ENCODE peak calls at places on chromosomes 11 and 22, in eight cellular contexts. Q, N, X, F, C, T, Z and S are unnamed samples.

GRCh38 chr22:23282516-23282915 is 102.2 kb downstream of the BCR start:
- DNase-seq in Q (no peak), N (no peak), X (no peak), F (no peak), C (no peak), T (no peak), Z (no peak), S (no peak)

GRCh38 chr11:75534291-75535038 is 8.7 kb upstream of the GDPD5 start:
- DNase-seq in Q (peak; percentile 24), N (peak; percentile 67), X (no peak), F (no peak), C (peak; percentile 33), T (no peak), Z (no peak), S (no peak)

GRCh38 chr11:45960387-45961110 is 38.1 kb downstream of the LARGE2 start:
- DNase-seq in Q (no peak), N (no peak), X (no peak), F (no peak), C (no peak), T (no peak), Z (no peak), S (no peak)

GRCh38 chr11:101620026-101620425 is 36.2 kb upstream of the TRPC6 start:
- DNase-seq in Q (no peak), N (no peak), X (no peak), F (no peak), C (no peak), T (no peak), Z (no peak), S (no peak)

GRCh38 chr11:33045551-33046255 is 6.3 kb downstream of the TCP11L1 start:
- DNase-seq in Q (peak; percentile 82), N (peak; percentile 85), X (no peak), F (no peak), C (no peak), T (no peak), Z (no peak), S (no peak)

GRCh38 chr22:32206774-32207758 is 2.2 kb upstream of the RFPL2 start:
- DNase-seq in Q (peak; percentile 38), N (peak; percentile 46), X (no peak), F (peak; percentile 69), C (peak; percentile 56), T (peak; percentile 71), Z (peak; percentile 27), S (peak; percentile 70)

GRCh38 chr11:106943089-106943488 is 75.2 kb downstream of the GUCY1A2 start:
- DNase-seq in Q (no peak), N (no peak), X (no peak), F (no peak), C (no peak), T (no peak), Z (no peak), S (no peak)

GRCh38 chr22:49936973-49937757 is 18.7 kb downstream of the CRELD2 start:
- DNase-seq in Q (no peak), N (no peak), X (no peak), F (no peak), C (no peak), T (no peak), Z (no peak), S (peak; percentile 57)

GRCh38 chr22:38843201-38843715 is 570 bp downstream of the NPTXR start:
- DNase-seq in Q (peak; percentile 16), N (peak; percentile 28), X (peak; percentile 87), F (no peak), C (no peak), T (no peak), Z (no peak), S (peak; percentile 91)

GRCh38 chr11:69703711-69704507 is at the start of gene FGF19:
- DNase-seq in Q (no peak), N (no peak), X (no peak), F (no peak), C (no peak), T (no peak), Z (no peak), S (peak; percentile 94)

DNA sequence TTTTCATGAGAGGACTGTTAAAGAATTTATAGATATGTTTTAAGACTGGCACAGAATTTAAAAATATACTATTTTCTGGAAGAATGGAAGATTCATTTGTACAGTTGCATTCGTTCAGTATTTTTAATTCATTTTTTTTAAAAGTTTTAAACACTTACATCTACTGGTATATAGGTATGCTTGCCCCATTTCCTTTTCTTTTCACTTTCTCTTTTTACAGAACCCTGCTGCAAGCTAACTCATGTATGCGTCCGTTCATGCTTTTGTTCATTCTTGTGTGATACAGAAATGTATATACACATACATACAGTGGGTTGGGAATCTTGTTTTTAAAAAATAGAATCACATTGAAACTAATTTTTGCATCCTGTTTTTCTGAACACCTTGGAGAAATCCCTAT is 31.0 kb downstream of the PACS1 start:
- DNase-seq in Q (no peak), N (no peak), X (no peak), F (no peak), C (no peak), T (no peak), Z (no peak), S (no peak)
- H3K4me3 ChIP-seq in Q (no peak overlapping the region), N (no peak overlapping the region), X (no peak overlapping the region), F (no peak overlapping the region), C (no peak overlapping the region), T (peak overlapping the region; percentile 16), Z (no peak overlapping the region), S (no peak overlapping the region)

DNA sequence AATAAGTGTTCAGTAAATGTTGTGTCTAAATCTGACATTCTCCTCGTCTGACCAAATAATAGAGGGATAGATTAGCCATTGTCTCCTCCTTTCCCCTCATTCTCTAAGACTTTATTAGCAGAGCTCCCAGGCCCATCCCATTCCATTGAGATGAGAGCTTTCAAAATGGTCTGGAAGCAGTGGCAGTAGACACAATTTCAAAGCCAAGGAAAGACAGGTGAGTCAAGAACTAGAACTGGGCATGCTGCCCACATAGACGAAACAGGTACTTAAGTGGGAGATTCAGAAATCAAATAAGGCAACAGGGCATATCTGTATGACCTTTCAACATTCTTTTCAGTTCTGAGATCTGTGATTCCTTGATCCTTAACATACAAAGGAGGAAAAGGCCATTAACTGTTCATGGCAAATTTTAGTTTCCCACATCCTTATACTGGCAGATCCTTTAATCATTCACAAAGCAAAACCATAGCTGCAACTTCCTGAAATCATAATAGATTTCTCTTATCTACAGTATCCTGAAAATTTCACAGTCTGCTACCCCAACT is 96.6 kb upstream of the KCNA4 start:
- DNase-seq in Q (peak; percentile 27), N (no peak), X (no peak), F (no peak), C (no peak), T (no peak), Z (no peak), S (no peak)
- H3K27me3 ChIP-seq in Q (no peaks in the 10 kb centered on the region), N (no peaks in the 10 kb centered on the region), X (no peaks in the 10 kb centered on the region), F (no peaks in the 10 kb centered on the region), C (no peaks in the 10 kb centered on the region), T (no peaks in the 10 kb centered on the region), Z (no peaks in the 10 kb centered on the region), S (peaks cover 14% of the 10 kb centered on the region)

GRCh38 chr22:41395531-41396240 is 13.9 kb downstream of the TEF start:
- DNase-seq in Q (no peak), N (no peak), X (no peak), F (no peak), C (no peak), T (no peak), Z (no peak), S (no peak)
- H3K36me3 ChIP-seq in Q (peaks cover 7% of the 10 kb centered on the region), N (no peaks in the 10 kb centered on the region), X (peaks cover 30% of the 10 kb centered on the region), F (peaks cover 6% of the 10 kb centered on the region), C (peaks cover 9% of the 10 kb centered on the region), T (no peaks in the 10 kb centered on the region), Z (no peaks in the 10 kb centered on the region), S (peaks cover 8% of the 10 kb centered on the region)

GRCh38 chr11:9787260-9787659 is 123.4 kb downstream of the SWAP70 start:
- DNase-seq in Q (no peak), N (no peak), X (no peak), F (no peak), C (no peak), T (no peak), Z (no peak), S (no peak)
- H3K4me3 ChIP-seq in Q (no peak overlapping the region), N (no peak overlapping the region), X (no peak overlapping the region), F (no peak overlapping the region), C (no peak overlapping the region), T (no peak overlapping the region), Z (no peak overlapping the region), S (no peak overlapping the region)

GRCh38 chr11:1064167-1064566 is 10.5 kb upstream of the MUC2 start:
- DNase-seq in Q (no peak), N (no peak), X (no peak), F (no peak), C (no peak), T (no peak), Z (no peak), S (no peak)
- H3K27me3 ChIP-seq in Q (peaks cover 2% of the 10 kb centered on the region), N (peaks cover 4% of the 10 kb centered on the region), X (no peaks in the 10 kb centered on the region), F (no peaks in the 10 kb centered on the region), C (no peaks in the 10 kb centered on the region), T (no peaks in the 10 kb centered on the region), Z (peaks cover 5% of the 10 kb centered on the region), S (no peaks in the 10 kb centered on the region)